ENCODE peak calls at places on chromosomes 12 and 14, in seven cellular contexts. J, E, X, A, T, L and I are unnamed samples.

GRCh38 chr12:51524386-51524901 is 66.6 kb upstream of the SCN8A start:
- DNase-seq in J (no peak), L (no peak), E (no peak), T (no peak), X (no peak), A (no peak), I (no peak)

GRCh38 chr14:20617138-20618003 is 24.1 kb downstream of the OR6S1 start:
- DNase-seq in E (no peak), A (no peak), L (no peak), T (no peak), J (no peak), X (no peak), I (no peak)

GRCh38 chr12:103494388-103494787 is 1.4 kb downstream of the C12orf42 start:
- DNase-seq in T (no peak), X (no peak), J (no peak), L (no peak), E (no peak), A (no peak), I (no peak)

GRCh38 chr12:21538259-21538658 is 12.2 kb downstream of the SPX start:
- DNase-seq in T (no peak), X (no peak), L (no peak), A (no peak), E (no peak), J (no peak), I (no peak)

GRCh38 chr14:101595887-101596721 is 34.8 kb downstream of the DIO3 start:
- DNase-seq in T (no peak), X (peak; percentile 14), L (no peak), A (no peak), E (no peak), J (no peak), I (peak; percentile 8)

GRCh38 chr14:35229495-35230089 is 62.6 kb upstream of the PSMA6 start:
- DNase-seq in T (no peak), X (no peak), L (no peak), E (no peak), A (no peak), J (no peak), I (no peak)

GRCh38 chr12:26018926-26019325 is 60.4 kb downstream of the RASSF8 start:
- DNase-seq in L (no peak), A (no peak), X (no peak), J (no peak), T (no peak), E (no peak), I (no peak)

GRCh38 chr12:108642269-108642870 is 8.7 kb upstream of the SELPLG start:
- DNase-seq in X (no peak), L (no peak), E (no peak), A (no peak), J (no peak), T (no peak), I (no peak)

GRCh38 chr14:31336646-31337045 is 83.7 kb downstream of the HEATR5A start:
- DNase-seq in J (no peak), L (no peak), T (no peak), E (peak; percentile 4), A (no peak), X (no peak), I (no peak)

GRCh38 chr14:89245802-89246201 is 171.2 kb downstream of the FOXN3 start:
- DNase-seq in T (no peak), E (no peak), J (no peak), L (no peak), A (no peak), X (no peak), I (no peak)

GRCh38 chr12:65728913-65729793 is 95.1 kb upstream of the HMGA2 start:
- DNase-seq in E (peak; percentile 17), X (peak; percentile 8), T (peak; percentile 59), L (no peak), J (peak; percentile 72), A (no peak), I (no peak)

GRCh38 chr12:19533567-19533966 is 94.3 kb downstream of the AEBP2 start:
- DNase-seq in T (no peak), E (no peak), X (no peak), A (no peak), J (no peak), L (no peak), I (no peak)

GRCh38 chr14:85764809-85765208 is 234.9 kb downstream of the FLRT2 start:
- DNase-seq in L (no peak), X (no peak), T (no peak), J (no peak), A (no peak), E (peak; percentile 9), I (no peak)

GRCh38 chr12:18430425-18431048 is 169.2 kb downstream of the PIK3C2G start:
- DNase-seq in E (peak; percentile 25), A (peak; percentile 55), L (peak; percentile 27), J (no peak), X (peak; percentile 31), T (peak; percentile 38), I (peak; percentile 24)

GRCh38 chr12:49279706-49280159 is 14.9 kb downstream of the TUBA1C start:
- DNase-seq in J (no peak), E (peak; percentile 54), X (peak; percentile 26), A (peak; percentile 46), L (no peak), T (no peak), I (no peak)

GRCh38 chr14:51335521-51335920 is 95.5 kb downstream of the TMX1 start:
- DNase-seq in A (no peak), X (peak; percentile 13), E (peak; percentile 53), L (no peak), J (peak; percentile 22), T (no peak), I (peak; percentile 68)

GRCh38 chr14:100104006-100104352 is 38.8 kb downstream of the EVL start:
- DNase-seq in E (no peak), J (no peak), L (no peak), X (no peak), A (no peak), T (no peak), I (no peak)
- H3K27ac ChIP-seq in E (peak overlapping the region; percentile 40), J (peak overlapping the region; percentile 35), L (no peak overlapping the region), X (peak overlapping the region; percentile 51), A (no peak overlapping the region), T (no peak overlapping the region), I (peak overlapping the region; percentile 78)

DNA sequence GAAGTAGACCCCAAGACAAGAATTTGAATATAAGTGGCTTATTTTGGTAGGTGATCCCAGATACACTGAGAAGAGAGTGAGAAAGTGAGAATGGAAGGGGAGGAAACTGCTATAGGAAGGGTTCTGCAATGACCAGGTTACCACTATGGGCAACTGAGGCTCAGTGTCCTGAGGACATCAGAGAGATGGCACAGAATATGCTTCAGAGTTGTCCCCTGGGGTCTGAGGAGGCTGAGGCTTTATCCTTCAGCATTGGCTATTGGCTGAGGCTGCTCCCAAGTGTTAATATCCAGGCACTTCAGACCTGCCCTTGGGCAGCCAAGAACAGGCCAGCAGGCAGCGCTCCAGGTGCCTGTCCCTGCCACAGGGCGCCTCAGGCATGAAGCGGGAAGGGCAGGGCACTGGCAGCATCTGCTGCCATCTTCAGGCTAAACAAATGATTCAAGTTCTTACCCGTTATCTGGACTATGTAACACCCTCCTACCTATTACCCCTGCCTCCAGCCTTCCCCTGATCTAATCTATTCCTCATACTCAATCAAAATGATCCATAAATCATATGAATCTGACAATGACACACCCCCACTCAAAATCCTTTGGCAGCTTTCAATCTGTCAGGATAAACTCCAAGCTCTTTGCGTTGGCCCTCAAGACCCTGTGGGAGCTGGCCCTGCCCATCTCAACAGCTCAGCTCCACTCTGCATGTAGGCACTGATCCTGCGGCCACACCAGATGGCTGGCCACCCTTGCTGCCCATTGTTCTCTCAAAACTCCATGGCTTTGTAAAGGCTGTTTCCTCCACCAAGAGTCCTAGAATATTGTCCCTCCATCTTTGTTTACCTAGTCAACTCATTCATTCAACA is 42.4 kb downstream of the CKAP4 start:
- DNase-seq in J (peak; percentile 27), X (no peak), L (no peak), E (no peak), A (no peak), T (peak; percentile 64), I (peak; percentile 68)
- TF ChIP-seq CTCF in J (no peak), X (peak; percentile 7), L (peak; percentile 54), E (no peak), A (no peak), T (peak; percentile 61), I (peak; percentile 62)

GRCh38 chr12:132659146-132659545 is 28.0 kb downstream of the POLE start:
- DNase-seq in E (no peak), L (no peak), A (no peak), J (no peak), X (no peak), T (no peak), I (no peak)

GRCh38 chr12:132664206-132665148 is 22.7 kb downstream of the POLE start:
- DNase-seq in T (no peak), E (no peak), X (no peak), J (no peak), L (no peak), A (no peak), I (no peak)

GRCh38 chr12:132662901-132663755 is 24.0 kb downstream of the POLE start:
- DNase-seq in E (no peak), T (no peak), X (no peak), A (no peak), J (peak; percentile 40), L (no peak), I (no peak)

GRCh38 chr12:132660047-132660446 is 27.1 kb downstream of the POLE start:
- DNase-seq in L (no peak), A (no peak), E (no peak), J (no peak), T (no peak), X (no peak), I (no peak)

DNA sequence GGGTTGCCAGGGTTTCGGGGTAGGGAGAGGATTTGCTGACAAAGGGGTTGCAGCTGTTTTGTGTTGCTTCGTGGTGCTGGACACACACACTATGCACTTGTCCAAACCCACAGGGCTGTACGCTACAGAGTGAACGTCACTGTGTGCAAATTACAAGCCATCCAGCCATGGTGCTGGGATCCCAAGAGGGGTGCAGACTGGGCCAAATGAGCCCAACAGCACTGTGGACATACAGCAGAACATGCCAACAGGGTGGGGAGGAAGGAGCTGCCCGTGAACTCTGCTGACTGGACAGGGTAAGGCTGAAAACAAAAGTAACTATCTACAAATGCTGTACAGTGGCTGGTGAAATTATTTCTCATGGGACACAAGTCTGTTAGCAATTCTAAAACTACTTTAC is 25.2 kb downstream of the POLE start:
- DNase-seq in X (no peak), A (no peak), E (no peak), L (no peak), T (no peak), J (no peak), I (no peak)
- H3K4me1 ChIP-seq in X (no peaks in the 10 kb centered on the region), A (no peaks in the 10 kb centered on the region), E (no peaks in the 10 kb centered on the region), L (no peaks in the 10 kb centered on the region), T (no peaks in the 10 kb centered on the region), J (no peaks in the 10 kb centered on the region), I (peaks cover 4% of the 10 kb centered on the region)

GRCh38 chr14:72907327-72907826 is 13.5 kb upstream of the DPF3 start:
- DNase-seq in J (no peak), X (peak; percentile 33), L (no peak), A (no peak), E (peak; percentile 34), T (no peak), I (no peak)

GRCh38 chr14:72906316-72906715 is 12.4 kb upstream of the DPF3 start:
- DNase-seq in L (no peak), A (no peak), T (no peak), E (peak; percentile 93), J (no peak), X (no peak), I (no peak)

GRCh38 chr14:72906879-72907278 is 13.0 kb upstream of the DPF3 start:
- DNase-seq in E (no peak), T (no peak), A (no peak), X (peak; percentile 15), L (no peak), J (no peak), I (no peak)

GRCh38 chr14:72907886-72908285 is 14.0 kb upstream of the DPF3 start:
- DNase-seq in X (no peak), L (no peak), E (peak; percentile 73), A (no peak), J (no peak), T (no peak), I (no peak)

GRCh38 chr14:72909163-72909562 is 15.3 kb upstream of the DPF3 start:
- DNase-seq in T (no peak), E (no peak), A (no peak), J (no peak), X (no peak), L (no peak), I (no peak)
- H3K27ac ChIP-seq in T (no peak overlapping the region), E (no peak overlapping the region), A (no peak overlapping the region), J (no peak overlapping the region), X (no peak overlapping the region), L (no peak overlapping the region), I (no peak overlapping the region)